ENCODE peak calls at places on chromosomes 1 and 21, in six cellular contexts. One of them, this sample, is unnamed.

GRCh38 chr1:182484531-182485257 is 34.7 kb downstream of the RGSL1 start:
- DNase-seq in Peyer's patch: peak
- DNase-seq in kidney: no peak
- DNase-seq in CD8-positive, alpha-beta T cell: no peak
- DNase-seq in tibial artery: no peak
- DNase-seq in endothelial cell: peak
- DNase-seq in this sample: peak

GRCh38 chr1:219088778-219089557 is 84.7 kb upstream of the LYPLAL1 start:
- DNase-seq in tibial artery: peak
- DNase-seq in endothelial cell: no peak
- DNase-seq in kidney: no peak
- DNase-seq in CD8-positive, alpha-beta T cell: no peak
- DNase-seq in Peyer's patch: no peak
- DNase-seq in this sample: peak

GRCh38 chr1:150009604-150010387 is 730 bp downstream of the OTUD7B start:
- DNase-seq in tibial artery: peak
- DNase-seq in CD8-positive, alpha-beta T cell: no peak
- DNase-seq in Peyer's patch: peak
- DNase-seq in kidney: peak
- DNase-seq in endothelial cell: peak
- DNase-seq in this sample: peak

GRCh38 chr1:39866767-39867166 is 16.5 kb downstream of the TRIT1 start:
- DNase-seq in Peyer's patch: no peak
- DNase-seq in tibial artery: no peak
- DNase-seq in CD8-positive, alpha-beta T cell: no peak
- DNase-seq in kidney: no peak
- DNase-seq in endothelial cell: no peak
- DNase-seq in this sample: no peak

GRCh38 chr1:65963161-65963888 is 170.6 kb downstream of the PDE4B start:
- DNase-seq in tibial artery: no peak
- DNase-seq in endothelial cell: no peak
- DNase-seq in kidney: no peak
- DNase-seq in Peyer's patch: no peak
- DNase-seq in CD8-positive, alpha-beta T cell: no peak
- DNase-seq in this sample: no peak

GRCh38 chr1:220755316-220755715 is 7.2 kb downstream of the MTARC2 start:
- DNase-seq in endothelial cell: no peak
- DNase-seq in CD8-positive, alpha-beta T cell: no peak
- DNase-seq in kidney: no peak
- DNase-seq in Peyer's patch: no peak
- DNase-seq in tibial artery: no peak
- DNase-seq in this sample: no peak

GRCh38 chr1:228407118-228408040 is 744 bp upstream of the TRIM11 start:
- DNase-seq in tibial artery: no peak
- DNase-seq in CD8-positive, alpha-beta T cell: no peak
- DNase-seq in kidney: no peak
- DNase-seq in Peyer's patch: no peak
- DNase-seq in endothelial cell: no peak
- DNase-seq in this sample: no peak

GRCh38 chr1:228450200-228450599 is 33.5 kb upstream of the TRIM17 start:
- DNase-seq in endothelial cell: no peak
- DNase-seq in CD8-positive, alpha-beta T cell: no peak
- DNase-seq in kidney: no peak
- DNase-seq in Peyer's patch: no peak
- DNase-seq in tibial artery: no peak
- DNase-seq in this sample: no peak

GRCh38 chr1:92961896-92962752 is 862 bp upstream of the DIPK1A start:
- DNase-seq in kidney: peak
- DNase-seq in CD8-positive, alpha-beta T cell: peak
- DNase-seq in Peyer's patch: peak
- DNase-seq in tibial artery: peak
- DNase-seq in endothelial cell: peak
- DNase-seq in this sample: peak

GRCh38 chr1:153459655-153460054 is 796 bp downstream of the S100A7 start:
- DNase-seq in endothelial cell: no peak
- DNase-seq in CD8-positive, alpha-beta T cell: no peak
- DNase-seq in kidney: no peak
- DNase-seq in Peyer's patch: no peak
- DNase-seq in tibial artery: no peak
- DNase-seq in this sample: no peak

GRCh38 chr1:167529829-167530474 is 11.6 kb upstream of the CD247 start:
- DNase-seq in Peyer's patch: no peak
- DNase-seq in CD8-positive, alpha-beta T cell: no peak
- DNase-seq in endothelial cell: no peak
- DNase-seq in tibial artery: no peak
- DNase-seq in kidney: no peak
- DNase-seq in this sample: no peak

GRCh38 chr21:36385909-36386642 is 884 bp downstream of the CHAF1B start:
- DNase-seq in kidney: no peak
- DNase-seq in Peyer's patch: no peak
- DNase-seq in tibial artery: no peak
- DNase-seq in CD8-positive, alpha-beta T cell: no peak
- DNase-seq in endothelial cell: no peak
- DNase-seq in this sample: no peak

GRCh38 chr1:223244366-223245103 is 101.5 kb upstream of the TLR5 start:
- DNase-seq in Peyer's patch: no peak
- DNase-seq in CD8-positive, alpha-beta T cell: no peak
- DNase-seq in endothelial cell: no peak
- DNase-seq in tibial artery: no peak
- DNase-seq in kidney: no peak
- DNase-seq in this sample: peak

GRCh38 chr1:244451951-244452795 is 464 bp upstream of the ADSS2 start:
- DNase-seq in CD8-positive, alpha-beta T cell: peak
- DNase-seq in endothelial cell: peak
- DNase-seq in Peyer's patch: peak
- DNase-seq in kidney: peak
- DNase-seq in tibial artery: peak
- DNase-seq in this sample: peak
- TF ChIP-seq CTCF in CD8-positive, alpha-beta T cell: peak
- TF ChIP-seq CTCF in endothelial cell: peak
- TF ChIP-seq CTCF in Peyer's patch: peak
- TF ChIP-seq CTCF in kidney: peak
- TF ChIP-seq CTCF in tibial artery: peak
- TF ChIP-seq CTCF in this sample: peak

DNA sequence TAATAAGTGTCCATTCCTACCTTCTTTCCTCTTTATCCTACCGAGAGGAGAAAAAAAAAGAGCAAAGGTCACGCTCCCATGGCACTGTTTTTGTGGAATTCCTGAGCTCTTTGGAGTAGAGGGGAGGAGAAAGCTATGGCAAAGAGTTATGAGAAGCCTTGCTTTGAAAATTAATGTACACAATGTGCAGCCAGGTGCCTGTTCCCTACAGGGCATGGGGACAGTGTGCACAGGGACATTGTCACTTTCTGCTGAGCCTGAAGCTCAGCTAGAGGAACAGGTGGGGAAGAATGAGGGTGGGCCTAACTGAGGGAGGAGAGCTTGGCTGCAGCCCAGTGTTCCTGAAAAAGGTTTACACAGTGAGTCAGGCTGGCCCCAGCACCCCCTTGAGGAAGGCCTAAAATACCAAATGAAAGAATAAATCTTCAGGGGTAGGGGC is 66.1 kb downstream of the PLXNA2 start:
- DNase-seq in kidney: no peak
- DNase-seq in endothelial cell: no peak
- DNase-seq in CD8-positive, alpha-beta T cell: no peak
- DNase-seq in Peyer's patch: no peak
- DNase-seq in tibial artery: no peak
- DNase-seq in this sample: no peak
- TF ChIP-seq CTCF in kidney: no peak
- TF ChIP-seq CTCF in endothelial cell: no peak
- TF ChIP-seq CTCF in CD8-positive, alpha-beta T cell: no peak
- TF ChIP-seq CTCF in Peyer's patch: no peak
- TF ChIP-seq CTCF in tibial artery: no peak
- TF ChIP-seq CTCF in this sample: no peak

DNA sequence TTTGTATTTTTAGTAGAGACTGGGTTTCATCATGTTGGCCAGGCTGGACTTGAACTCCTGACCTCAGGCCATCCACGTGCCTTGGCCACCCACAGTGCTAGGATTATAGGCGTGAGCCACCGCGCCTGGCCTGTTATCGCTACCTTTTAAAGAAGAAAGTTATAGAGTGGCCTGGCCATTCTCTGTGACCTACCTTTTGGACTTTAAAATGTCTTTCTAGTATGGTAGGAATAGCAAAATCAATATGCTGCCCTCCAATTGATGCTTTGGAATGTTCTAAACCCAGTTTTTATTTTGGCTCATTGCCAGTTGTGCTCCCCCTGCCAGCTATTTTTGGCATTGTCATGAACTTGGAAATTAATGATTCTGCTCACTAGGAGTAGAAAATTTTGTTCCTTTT is 19.9 kb downstream of the HIPK1 start:
- DNase-seq in endothelial cell: no peak
- DNase-seq in Peyer's patch: no peak
- DNase-seq in CD8-positive, alpha-beta T cell: no peak
- DNase-seq in tibial artery: peak
- DNase-seq in kidney: no peak
- DNase-seq in this sample: no peak
- TF ChIP-seq CTCF in endothelial cell: peak
- TF ChIP-seq CTCF in Peyer's patch: peak
- TF ChIP-seq CTCF in CD8-positive, alpha-beta T cell: peak
- TF ChIP-seq CTCF in tibial artery: peak
- TF ChIP-seq CTCF in kidney: peak
- TF ChIP-seq CTCF in this sample: no peak

GRCh38 chr1:35499230-35499629 is 58.0 kb downstream of the KIAA0319L start:
- DNase-seq in endothelial cell: no peak
- DNase-seq in CD8-positive, alpha-beta T cell: no peak
- DNase-seq in Peyer's patch: no peak
- DNase-seq in tibial artery: no peak
- DNase-seq in kidney: no peak
- DNase-seq in this sample: no peak

GRCh38 chr1:35497571-35497970 is 59.6 kb downstream of the KIAA0319L start:
- DNase-seq in CD8-positive, alpha-beta T cell: no peak
- DNase-seq in kidney: no peak
- DNase-seq in tibial artery: no peak
- DNase-seq in endothelial cell: no peak
- DNase-seq in Peyer's patch: no peak
- DNase-seq in this sample: no peak

GRCh38 chr1:35502242-35502641 is 55.0 kb downstream of the KIAA0319L start:
- DNase-seq in kidney: no peak
- DNase-seq in tibial artery: no peak
- DNase-seq in Peyer's patch: no peak
- DNase-seq in CD8-positive, alpha-beta T cell: no peak
- DNase-seq in endothelial cell: no peak
- DNase-seq in this sample: no peak

GRCh38 chr1:35500439-35500838 is 56.8 kb downstream of the KIAA0319L start:
- DNase-seq in Peyer's patch: no peak
- DNase-seq in CD8-positive, alpha-beta T cell: no peak
- DNase-seq in endothelial cell: no peak
- DNase-seq in kidney: no peak
- DNase-seq in tibial artery: no peak
- DNase-seq in this sample: no peak

GRCh38 chr1:35499652-35500176 is 57.5 kb downstream of the KIAA0319L start:
- DNase-seq in tibial artery: no peak
- DNase-seq in Peyer's patch: no peak
- DNase-seq in endothelial cell: no peak
- DNase-seq in kidney: no peak
- DNase-seq in CD8-positive, alpha-beta T cell: peak
- DNase-seq in this sample: no peak
- TF ChIP-seq CTCF in tibial artery: no peak
- TF ChIP-seq CTCF in Peyer's patch: no peak
- TF ChIP-seq CTCF in endothelial cell: no peak
- TF ChIP-seq CTCF in kidney: no peak
- TF ChIP-seq CTCF in CD8-positive, alpha-beta T cell: no peak
- TF ChIP-seq CTCF in this sample: no peak

GRCh38 chr1:94329986-94330385 is 88.2 kb upstream of the ABCD3 start:
- DNase-seq in CD8-positive, alpha-beta T cell: no peak
- DNase-seq in endothelial cell: no peak
- DNase-seq in Peyer's patch: no peak
- DNase-seq in tibial artery: no peak
- DNase-seq in kidney: no peak
- DNase-seq in this sample: no peak
- TF ChIP-seq CTCF in CD8-positive, alpha-beta T cell: no peak
- TF ChIP-seq CTCF in endothelial cell: peak
- TF ChIP-seq CTCF in Peyer's patch: peak
- TF ChIP-seq CTCF in tibial artery: peak
- TF ChIP-seq CTCF in kidney: peak
- TF ChIP-seq CTCF in this sample: no peak

This sample was measured in GM20000.